ENCODE peak calls at places on chromosomes 6 and 20, in nine cellular contexts. A is stimulated activated CD4-positive, alpha-beta T cell treated with anti-CD3 and anti-CD28 coated beads, Interleukin-4, amount 100 ng/mL, for 24 hours; I is H9; Y is activated gamma-delta T cell treated with Interleukin-2 at 50 U/mL for 16 hours; R is NCI-H1930; S is naive thymus-derived CD4-positive, alpha-beta T cell; X is left ventricle myocardium superior; M is WTC11; H is GM23248. C is an unnamed sample.

GRCh38 chr6:119476554-119476953 is 127.0 kb upstream of the MAN1A1 start:
- DNase-seq in X (no peak), I (no peak), R (no peak), H (no peak), Y (no peak), M (no peak), A (no peak), S (no peak), C (no peak)

GRCh38 chr20:8330785-8331699 is 199.0 kb downstream of the PLCB1 start:
- DNase-seq in I (no peak), R (no peak), X (no peak), Y (no peak), M (no peak), S (no peak), H (no peak), A (no peak), C (peak; percentile 13)

GRCh38 chr6:138485005-138485545 is 14.2 kb downstream of the NHSL1 start:
- DNase-seq in H (peak; percentile 30), X (no peak), Y (no peak), A (no peak), R (no peak), M (no peak), I (no peak), S (no peak), C (peak; percentile 25)

GRCh38 chr6:35955071-35955470 is 34.2 kb upstream of the SRPK1 start:
- DNase-seq in A (no peak), M (no peak), R (no peak), S (no peak), Y (no peak), H (peak; percentile 76), I (no peak), X (no peak), C (no peak)

GRCh38 chr6:141110486-141110885 is 1022.2 kb upstream of the GJE1 start:
- DNase-seq in I (no peak), M (no peak), A (no peak), S (no peak), X (no peak), R (no peak), Y (no peak), H (peak; percentile 92), C (peak; percentile 79)

GRCh38 chr6:142353690-142354089 is 51.9 kb downstream of the ADGRG6 start:
- DNase-seq in Y (no peak), I (no peak), R (no peak), X (no peak), H (no peak), S (no peak), A (no peak), M (no peak), C (no peak)

GRCh38 chr6:43070028-43070632 is 6.0 kb upstream of the PTK7 start:
- DNase-seq in H (peak; percentile 77), I (no peak), S (no peak), X (no peak), A (no peak), R (no peak), M (no peak), Y (no peak), C (peak; percentile 86)

GRCh38 chr6:157080986-157081391 is 242.3 kb downstream of the TMEM242 start:
- DNase-seq in Y (no peak), X (no peak), A (no peak), R (no peak), S (no peak), M (no peak), H (no peak), I (no peak), C (no peak)

GRCh38 chr6:113976806-113977205 is 5.9 kb upstream of the HDAC2 start:
- DNase-seq in X (no peak), M (no peak), A (no peak), R (no peak), H (no peak), S (no peak), Y (no peak), I (no peak), C (no peak)

C was measured in fibroblast of pulmonary artery.